ENCODE peak calls at places on chromosomes 12 and 14, in five cellular contexts. R is AG10803, W is astrocyte, E is GM12865, K is left ventricle myocardium inferior. Q is an unnamed sample.

GRCh38 chr14:103552011-103552797 is 10.3 kb downstream of the BAG5 start:
- DNase-seq in R (peak), W (peak), E (no peak), K (peak), Q (no peak)

GRCh38 chr12:114241973-114242434 is 163.9 kb downstream of the TBX5 start:
- DNase-seq in R (no peak), W (no peak), E (peak), K (no peak), Q (peak)

GRCh38 chr12:88310069-88310468 is 168.0 kb downstream of the TMTC3 start:
- DNase-seq in R (peak), W (peak), E (no peak), K (no peak), Q (no peak)

GRCh38 chr12:47039756-47040155 is 39.7 kb upstream of the PCED1B start:
- DNase-seq in R (no peak), W (no peak), E (no peak), K (no peak), Q (no peak)

GRCh38 chr12:104478396-104479140 is 21.8 kb downstream of the CHST11 start:
- DNase-seq in R (no peak), W (no peak), E (peak), K (no peak), Q (peak)

GRCh38 chr14:57617510-57617909 is 123.9 kb upstream of the CCDC198 start:
- DNase-seq in R (no peak), W (no peak), E (no peak), K (no peak), Q (no peak)

GRCh38 chr14:75278422-75279152 is at the start of gene FOS:
- DNase-seq in R (peak), W (peak), E (peak), K (peak), Q (peak)

GRCh38 chr12:53286448-53286847 is 8.9 kb upstream of the PFDN5 start:
- DNase-seq in R (no peak), W (no peak), E (no peak), K (no peak), Q (no peak)

GRCh38 chr12:57236224-57236924 is 6.9 kb downstream of the SHMT2 start:
- DNase-seq in R (no peak), W (no peak), E (no peak), K (no peak), Q (no peak)

GRCh38 chr12:46377678-46378077 is 5.1 kb upstream of the SLC38A2 start:
- DNase-seq in R (no peak), W (no peak), E (no peak), K (no peak), Q (no peak)

GRCh38 chr14:35750202-35750904 is 58.7 kb downstream of the RALGAPA1 start:
- DNase-seq in R (no peak), W (no peak), E (no peak), K (no peak), Q (no peak)

GRCh38 chr14:100529561-100530031 is 57.6 kb downstream of the BEGAIN start:
- DNase-seq in R (no peak), W (no peak), E (no peak), K (peak), Q (no peak)

GRCh38 chr14:75831455-75831854 is 150.3 kb downstream of the TGFB3 start:
- DNase-seq in R (peak), W (peak), E (no peak), K (peak), Q (peak)

GRCh38 chr12:102095677-102096263 is 24.1 kb downstream of the NUP37 start:
- DNase-seq in R (peak), W (peak), E (peak), K (no peak), Q (peak)

GRCh38 chr12:67811437-67812361 is 163.2 kb downstream of the DYRK2 start:
- DNase-seq in R (peak), W (peak), E (no peak), K (no peak), Q (peak)

GRCh38 chr12:4119157-4119761 is 154.3 kb upstream of the CCND2 start:
- DNase-seq in R (no peak), W (no peak), E (peak), K (no peak), Q (no peak)

GRCh38 chr12:31015215-31015614 is 58.4 kb upstream of the DDX11 start:
- DNase-seq in R (no peak), W (no peak), E (no peak), K (no peak), Q (no peak)

GRCh38 chr14:61545716-61546455 is 149.4 kb upstream of the HIF1A start:
- DNase-seq in R (no peak), W (no peak), E (no peak), K (no peak), Q (no peak)

GRCh38 chr14:94601961-94602391 is 10.2 kb upstream of the SERPINA3 start:
- DNase-seq in R (peak), W (peak), E (no peak), K (peak), Q (peak)

GRCh38 chr14:104138098-104138890 is at the start of gene KIF26A:
- DNase-seq in R (no peak), W (no peak), E (no peak), K (peak), Q (no peak)

GRCh38 chr14:52948039-52948438 is 2.8 kb downstream of the FERMT2 start:
- DNase-seq in R (no peak), W (no peak), E (no peak), K (no peak), Q (no peak)
- H3K4me3 ChIP-seq in R (peak), W (peak), E (no peak), K (peak), Q (no peak)

GRCh38 chr12:51342416-51342815 is 4.1 kb downstream of the CELA1 start:
- DNase-seq in R (no peak), W (no peak), E (no peak), K (no peak), Q (no peak)

GRCh38 chr12:51345681-51346080 is 798 bp downstream of the CELA1 start:
- DNase-seq in R (no peak), W (peak), E (no peak), K (no peak), Q (no peak)

GRCh38 chr12:51339750-51340149 is 6.7 kb downstream of the CELA1 start:
- DNase-seq in R (no peak), W (no peak), E (no peak), K (no peak), Q (no peak)

GRCh38 chr12:51343201-51343600 is 3.3 kb downstream of the CELA1 start:
- DNase-seq in R (no peak), W (no peak), E (no peak), K (no peak), Q (no peak)

DNA sequence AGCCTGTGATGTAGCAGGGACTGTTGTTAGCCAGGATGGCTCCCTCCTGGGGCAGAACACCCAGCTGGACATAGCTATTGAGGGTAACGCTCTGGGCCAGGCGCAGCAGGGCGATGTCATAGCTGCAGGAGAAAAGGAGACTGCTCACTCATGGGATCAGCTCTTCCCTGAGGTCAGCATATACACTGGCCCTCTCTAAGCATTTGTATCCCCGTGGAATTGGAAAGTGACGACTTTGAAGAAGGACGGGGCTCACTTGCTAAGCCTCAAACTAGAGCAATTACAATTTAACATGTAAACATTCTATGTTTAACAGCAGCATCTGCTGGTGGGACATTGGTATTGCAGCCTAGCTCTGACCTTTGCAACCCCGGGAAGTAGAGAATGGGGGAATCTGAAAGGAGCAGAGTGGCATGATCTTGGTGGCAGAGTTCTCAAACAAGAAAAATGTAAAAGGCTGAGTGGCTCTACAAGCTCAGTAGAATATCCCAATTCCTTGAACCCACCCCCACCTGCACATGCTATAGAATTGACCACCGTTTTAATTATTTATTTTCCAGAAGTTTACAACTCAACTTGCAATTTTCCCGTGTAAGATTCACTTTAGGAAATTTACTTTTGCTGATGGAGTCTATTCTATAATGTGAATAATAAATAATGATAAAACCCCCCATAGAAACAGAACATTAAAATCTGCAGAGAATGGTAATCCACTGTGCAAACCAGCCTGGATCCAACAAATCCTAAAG is 5.0 kb downstream of the CELA1 start:
- DNase-seq in R (peak), W (peak), E (peak), K (peak), Q (peak)
- H3K4me3 ChIP-seq in R (peak), W (peak), E (no peak), K (peak), Q (peak)

DNA sequence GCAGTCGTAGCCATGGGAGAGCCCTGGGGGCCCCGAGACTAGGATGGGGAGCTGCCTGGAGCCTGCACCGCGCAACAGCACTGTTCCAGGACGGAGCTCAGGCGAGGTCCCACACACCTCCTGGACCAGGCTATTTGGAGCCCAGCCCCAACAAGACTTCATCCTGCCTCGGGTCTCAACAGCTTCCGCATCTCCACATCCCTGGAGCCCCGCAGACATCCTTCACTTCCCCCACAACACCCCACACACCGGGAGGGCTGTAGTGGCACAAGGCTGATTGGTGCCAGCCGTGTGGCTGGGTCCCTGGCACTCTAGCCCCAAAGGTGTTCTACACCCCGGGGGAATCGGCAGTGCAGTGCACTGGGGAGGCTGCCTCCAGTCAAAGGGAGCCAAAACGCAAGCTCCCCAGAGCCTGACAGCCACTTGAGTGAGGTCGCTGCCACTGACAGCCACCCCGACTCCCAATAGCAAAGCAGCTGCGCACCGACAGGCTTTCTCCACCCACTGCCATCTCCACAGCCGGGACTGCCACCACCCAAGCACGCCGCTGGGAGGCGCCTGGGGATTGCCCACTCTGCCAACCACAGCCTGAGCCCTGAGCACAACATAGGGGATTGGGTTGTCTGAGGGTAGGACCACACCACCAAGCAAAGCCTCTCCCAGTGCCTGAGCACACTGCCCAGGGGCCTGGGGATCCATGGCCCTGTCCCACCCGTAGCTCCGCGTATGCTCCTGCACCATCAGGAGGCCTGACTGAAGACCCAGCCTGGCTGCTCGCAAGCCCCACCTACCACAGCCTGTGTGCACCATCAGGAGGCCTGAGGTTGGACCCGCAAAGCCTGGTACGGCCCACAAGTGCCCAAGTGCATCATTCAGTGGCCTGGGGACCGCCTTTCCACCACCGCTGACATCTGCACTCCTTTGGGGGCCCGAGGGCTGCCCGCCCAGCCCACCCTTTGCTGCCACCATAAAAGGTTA is 13.2 kb upstream of the KLRF1 start:
- DNase-seq in R (peak), W (no peak), E (peak), K (peak), Q (peak)
- H3K4me3 ChIP-seq in R (peak), W (peak), E (peak), K (peak), Q (no peak)

GRCh38 chr14:101853455-101854018 is 92.0 kb downstream of the PPP2R5C start:
- DNase-seq in R (no peak), W (no peak), E (no peak), K (no peak), Q (no peak)
- H3K4me3 ChIP-seq in R (no peak), W (no peak), E (no peak), K (peak), Q (no peak)

DNA sequence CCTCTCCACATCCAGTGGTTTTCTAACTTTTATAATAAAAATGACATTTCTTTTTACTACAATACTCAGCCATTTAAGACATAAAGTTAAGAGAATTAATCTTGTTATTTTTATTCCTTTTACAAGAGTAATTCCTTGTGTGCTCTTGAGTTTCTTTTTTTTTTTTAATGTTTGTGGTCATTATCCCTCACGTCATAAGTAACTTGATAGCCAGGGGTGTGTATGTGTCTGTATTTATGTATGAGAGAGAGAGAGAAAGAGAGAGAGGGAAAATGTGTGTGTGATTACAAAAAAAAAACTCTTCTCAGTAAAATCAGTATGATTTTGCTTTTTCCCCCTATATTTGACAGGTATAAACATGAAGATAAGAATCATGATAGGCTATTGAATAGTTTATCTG is 35.1 kb downstream of the RERGL start:
- DNase-seq in R (no peak), W (no peak), E (no peak), K (no peak), Q (no peak)
- H3K4me3 ChIP-seq in R (no peak), W (no peak), E (no peak), K (no peak), Q (no peak)

Q was measured in NB4.